ENCODE peak calls at places on chromosomes 11 and 22, in seven cellular contexts. One of them, this sample, is unnamed.
A peak's percentile ranks its signal among the peaks of the same experiment; 100 is the strongest.

GRCh38 chr11:94776351-94777321 is 8.5 kb downstream of the AMOTL1 start:
- DNase-seq in AG04450: no peak
- DNase-seq in body of pancreas: peak; percentile 26
- DNase-seq in naive thymus-derived CD4-positive, alpha-beta T cell: no peak
- DNase-seq in dorsolateral prefrontal cortex: no peak
- DNase-seq in hepatocyte: no peak
- DNase-seq in caudate nucleus: no peak
- DNase-seq in this sample: peak; percentile 44

GRCh38 chr22:19143967-19144400 is 467 bp downstream of the ESS2 start:
- DNase-seq in AG04450: no peak
- DNase-seq in body of pancreas: no peak
- DNase-seq in naive thymus-derived CD4-positive, alpha-beta T cell: peak; percentile 26
- DNase-seq in dorsolateral prefrontal cortex: no peak
- DNase-seq in hepatocyte: no peak
- DNase-seq in caudate nucleus: no peak
- DNase-seq in this sample: no peak

GRCh38 chr11:134292661-134293060 is 16.5 kb downstream of the GLB1L3 start:
- DNase-seq in AG04450: no peak
- DNase-seq in body of pancreas: no peak
- DNase-seq in naive thymus-derived CD4-positive, alpha-beta T cell: no peak
- DNase-seq in dorsolateral prefrontal cortex: no peak
- DNase-seq in hepatocyte: no peak
- DNase-seq in caudate nucleus: no peak
- DNase-seq in this sample: no peak

GRCh38 chr11:100810146-100810545 is 123.1 kb downstream of the ARHGAP42 start:
- DNase-seq in AG04450: no peak
- DNase-seq in body of pancreas: no peak
- DNase-seq in naive thymus-derived CD4-positive, alpha-beta T cell: no peak
- DNase-seq in dorsolateral prefrontal cortex: no peak
- DNase-seq in hepatocyte: no peak
- DNase-seq in caudate nucleus: no peak
- DNase-seq in this sample: peak; percentile 25

GRCh38 chr11:2944953-2945756 is 15.9 kb upstream of the PHLDA2 start:
- DNase-seq in AG04450: peak; percentile 83
- DNase-seq in body of pancreas: peak; percentile 91
- DNase-seq in naive thymus-derived CD4-positive, alpha-beta T cell: no peak
- DNase-seq in dorsolateral prefrontal cortex: peak; percentile 95
- DNase-seq in hepatocyte: peak; percentile 85
- DNase-seq in caudate nucleus: peak; percentile 75
- DNase-seq in this sample: no peak

GRCh38 chr22:24068377-24068680 is 57.2 kb downstream of the CABIN1 start:
- DNase-seq in AG04450: no peak
- DNase-seq in body of pancreas: no peak
- DNase-seq in naive thymus-derived CD4-positive, alpha-beta T cell: no peak
- DNase-seq in dorsolateral prefrontal cortex: no peak
- DNase-seq in hepatocyte: no peak
- DNase-seq in caudate nucleus: no peak
- DNase-seq in this sample: no peak

GRCh38 chr22:46064236-46064965 is 85.9 kb upstream of the PPARA start:
- DNase-seq in AG04450: no peak
- DNase-seq in body of pancreas: peak; percentile 37
- DNase-seq in naive thymus-derived CD4-positive, alpha-beta T cell: no peak
- DNase-seq in dorsolateral prefrontal cortex: peak; percentile 11
- DNase-seq in hepatocyte: no peak
- DNase-seq in caudate nucleus: no peak
- DNase-seq in this sample: no peak

GRCh38 chr11:127962416-127962815 is 624.9 kb downstream of the ETS1 start:
- DNase-seq in AG04450: no peak
- DNase-seq in body of pancreas: no peak
- DNase-seq in naive thymus-derived CD4-positive, alpha-beta T cell: no peak
- DNase-seq in dorsolateral prefrontal cortex: no peak
- DNase-seq in hepatocyte: no peak
- DNase-seq in caudate nucleus: no peak
- DNase-seq in this sample: no peak

GRCh38 chr22:30253205-30253852 is 6.8 kb upstream of the LIF start:
- DNase-seq in AG04450: no peak
- DNase-seq in body of pancreas: peak; percentile 70
- DNase-seq in naive thymus-derived CD4-positive, alpha-beta T cell: no peak
- DNase-seq in dorsolateral prefrontal cortex: peak; percentile 74
- DNase-seq in hepatocyte: peak; percentile 77
- DNase-seq in caudate nucleus: peak; percentile 70
- DNase-seq in this sample: no peak

GRCh38 chr11:126341760-126342161 is 13.7 kb upstream of the ST3GAL4 start:
- DNase-seq in AG04450: no peak
- DNase-seq in body of pancreas: no peak
- DNase-seq in naive thymus-derived CD4-positive, alpha-beta T cell: no peak
- DNase-seq in dorsolateral prefrontal cortex: no peak
- DNase-seq in hepatocyte: no peak
- DNase-seq in caudate nucleus: no peak
- DNase-seq in this sample: peak; percentile 71

GRCh38 chr22:23325183-23325582 is 144.9 kb downstream of the BCR start:
- DNase-seq in AG04450: no peak
- DNase-seq in body of pancreas: no peak
- DNase-seq in naive thymus-derived CD4-positive, alpha-beta T cell: no peak
- DNase-seq in dorsolateral prefrontal cortex: no peak
- DNase-seq in hepatocyte: no peak
- DNase-seq in caudate nucleus: no peak
- DNase-seq in this sample: no peak

GRCh38 chr11:85736121-85736520 is 50.1 kb upstream of the CCDC89 start:
- DNase-seq in AG04450: no peak
- DNase-seq in body of pancreas: no peak
- DNase-seq in naive thymus-derived CD4-positive, alpha-beta T cell: no peak
- DNase-seq in dorsolateral prefrontal cortex: no peak
- DNase-seq in hepatocyte: no peak
- DNase-seq in caudate nucleus: no peak
- DNase-seq in this sample: no peak

GRCh38 chr11:44190883-44191230 is 95.4 kb downstream of the EXT2 start:
- DNase-seq in AG04450: no peak
- DNase-seq in body of pancreas: no peak
- DNase-seq in naive thymus-derived CD4-positive, alpha-beta T cell: no peak
- DNase-seq in dorsolateral prefrontal cortex: no peak
- DNase-seq in hepatocyte: no peak
- DNase-seq in caudate nucleus: no peak
- DNase-seq in this sample: no peak

GRCh38 chr11:85827768-85828639 is 17.1 kb upstream of the SYTL2 start:
- DNase-seq in AG04450: peak; percentile 61
- DNase-seq in body of pancreas: no peak
- DNase-seq in naive thymus-derived CD4-positive, alpha-beta T cell: peak; percentile 77
- DNase-seq in dorsolateral prefrontal cortex: no peak
- DNase-seq in hepatocyte: peak; percentile 51
- DNase-seq in caudate nucleus: no peak
- DNase-seq in this sample: peak; percentile 75

GRCh38 chr11:10351768-10352641 is 47.1 kb downstream of the ADM start:
- DNase-seq in AG04450: peak; percentile 80
- DNase-seq in body of pancreas: peak; percentile 89
- DNase-seq in naive thymus-derived CD4-positive, alpha-beta T cell: no peak
- DNase-seq in dorsolateral prefrontal cortex: no peak
- DNase-seq in hepatocyte: peak; percentile 79
- DNase-seq in caudate nucleus: no peak
- DNase-seq in this sample: no peak

GRCh38 chr11:132960679-132961078 is 571.6 kb downstream of the OPCML start:
- DNase-seq in AG04450: no peak
- DNase-seq in body of pancreas: no peak
- DNase-seq in naive thymus-derived CD4-positive, alpha-beta T cell: no peak
- DNase-seq in dorsolateral prefrontal cortex: no peak
- DNase-seq in hepatocyte: no peak
- DNase-seq in caudate nucleus: no peak
- DNase-seq in this sample: no peak

GRCh38 chr11:47857485-47858168 is 9.5 kb upstream of the NUP160 start:
- DNase-seq in AG04450: no peak
- DNase-seq in body of pancreas: no peak
- DNase-seq in naive thymus-derived CD4-positive, alpha-beta T cell: no peak
- DNase-seq in dorsolateral prefrontal cortex: no peak
- DNase-seq in hepatocyte: no peak
- DNase-seq in caudate nucleus: no peak
- DNase-seq in this sample: no peak

GRCh38 chr11:123144707-123145106 is 50.3 kb downstream of the CLMP start:
- DNase-seq in AG04450: no peak
- DNase-seq in body of pancreas: no peak
- DNase-seq in naive thymus-derived CD4-positive, alpha-beta T cell: no peak
- DNase-seq in dorsolateral prefrontal cortex: no peak
- DNase-seq in hepatocyte: no peak
- DNase-seq in caudate nucleus: no peak
- DNase-seq in this sample: no peak

GRCh38 chr11:24513837-24514594 is 17.2 kb downstream of the LUZP2 start:
- DNase-seq in AG04450: no peak
- DNase-seq in body of pancreas: no peak
- DNase-seq in naive thymus-derived CD4-positive, alpha-beta T cell: no peak
- DNase-seq in dorsolateral prefrontal cortex: no peak
- DNase-seq in hepatocyte: no peak
- DNase-seq in caudate nucleus: no peak
- DNase-seq in this sample: no peak

GRCh38 chr22:24423519-24424000 is 3.8 kb upstream of the ADORA2A start:
- DNase-seq in AG04450: no peak
- DNase-seq in body of pancreas: peak; percentile 42
- DNase-seq in naive thymus-derived CD4-positive, alpha-beta T cell: peak; percentile 43
- DNase-seq in dorsolateral prefrontal cortex: no peak
- DNase-seq in hepatocyte: peak; percentile 73
- DNase-seq in caudate nucleus: no peak
- DNase-seq in this sample: peak; percentile 43

GRCh38 chr11:95544095-95544795 is 245.3 kb downstream of the FAM76B start:
- DNase-seq in AG04450: no peak
- DNase-seq in body of pancreas: no peak
- DNase-seq in naive thymus-derived CD4-positive, alpha-beta T cell: no peak
- DNase-seq in dorsolateral prefrontal cortex: no peak
- DNase-seq in hepatocyte: no peak
- DNase-seq in caudate nucleus: no peak
- DNase-seq in this sample: peak; percentile 65

GRCh38 chr11:120303004-120303637 is 22.0 kb upstream of the TLCD5 start:
- DNase-seq in AG04450: peak; percentile 55
- DNase-seq in body of pancreas: peak; percentile 81
- DNase-seq in naive thymus-derived CD4-positive, alpha-beta T cell: peak; percentile 27
- DNase-seq in dorsolateral prefrontal cortex: peak; percentile 48
- DNase-seq in hepatocyte: peak; percentile 91
- DNase-seq in caudate nucleus: peak; percentile 26
- DNase-seq in this sample: peak; percentile 67
- H3K27ac ChIP-seq in AG04450: no peak overlapping the region
- H3K27ac ChIP-seq in body of pancreas: peak overlapping the region; percentile 47
- H3K27ac ChIP-seq in naive thymus-derived CD4-positive, alpha-beta T cell: no peak overlapping the region
- H3K27ac ChIP-seq in dorsolateral prefrontal cortex: no peak overlapping the region
- H3K27ac ChIP-seq in hepatocyte: no peak overlapping the region
- H3K27ac ChIP-seq in caudate nucleus: no peak overlapping the region
- H3K27ac ChIP-seq in this sample: no peak overlapping the region

GRCh38 chr11:46299425-46300067 is 22.1 kb downstream of the CREB3L1 start:
- DNase-seq in AG04450: no peak
- DNase-seq in body of pancreas: no peak
- DNase-seq in naive thymus-derived CD4-positive, alpha-beta T cell: no peak
- DNase-seq in dorsolateral prefrontal cortex: no peak
- DNase-seq in hepatocyte: no peak
- DNase-seq in caudate nucleus: no peak
- DNase-seq in this sample: no peak

GRCh38 chr11:46296520-46297448 is 19.3 kb downstream of the CREB3L1 start:
- DNase-seq in AG04450: peak; percentile 92
- DNase-seq in body of pancreas: peak; percentile 51
- DNase-seq in naive thymus-derived CD4-positive, alpha-beta T cell: no peak
- DNase-seq in dorsolateral prefrontal cortex: no peak
- DNase-seq in hepatocyte: peak; percentile 94
- DNase-seq in caudate nucleus: no peak
- DNase-seq in this sample: no peak

GRCh38 chr11:46298699-46299424 is 21.4 kb downstream of the CREB3L1 start:
- DNase-seq in AG04450: no peak
- DNase-seq in body of pancreas: no peak
- DNase-seq in naive thymus-derived CD4-positive, alpha-beta T cell: no peak
- DNase-seq in dorsolateral prefrontal cortex: no peak
- DNase-seq in hepatocyte: no peak
- DNase-seq in caudate nucleus: no peak
- DNase-seq in this sample: peak; percentile 70

GRCh38 chr11:46302866-46303265 is 25.4 kb downstream of the CREB3L1 start:
- DNase-seq in AG04450: no peak
- DNase-seq in body of pancreas: no peak
- DNase-seq in naive thymus-derived CD4-positive, alpha-beta T cell: no peak
- DNase-seq in dorsolateral prefrontal cortex: no peak
- DNase-seq in hepatocyte: no peak
- DNase-seq in caudate nucleus: no peak
- DNase-seq in this sample: no peak

GRCh38 chr11:46300270-46300669 is 22.8 kb downstream of the CREB3L1 start:
- DNase-seq in AG04450: no peak
- DNase-seq in body of pancreas: no peak
- DNase-seq in naive thymus-derived CD4-positive, alpha-beta T cell: no peak
- DNase-seq in dorsolateral prefrontal cortex: no peak
- DNase-seq in hepatocyte: no peak
- DNase-seq in caudate nucleus: peak; percentile 10
- DNase-seq in this sample: no peak
- H3K27ac ChIP-seq in AG04450: peak overlapping the region; percentile 55
- H3K27ac ChIP-seq in body of pancreas: no peak overlapping the region
- H3K27ac ChIP-seq in naive thymus-derived CD4-positive, alpha-beta T cell: no peak overlapping the region
- H3K27ac ChIP-seq in dorsolateral prefrontal cortex: no peak overlapping the region
- H3K27ac ChIP-seq in hepatocyte: no peak overlapping the region
- H3K27ac ChIP-seq in caudate nucleus: no peak overlapping the region
- H3K27ac ChIP-seq in this sample: peak overlapping the region; percentile 60

GRCh38 chr22:28795932-28796856 is 4.2 kb downstream of the XBP1 start:
- DNase-seq in AG04450: no peak
- DNase-seq in body of pancreas: no peak
- DNase-seq in naive thymus-derived CD4-positive, alpha-beta T cell: no peak
- DNase-seq in dorsolateral prefrontal cortex: no peak
- DNase-seq in hepatocyte: no peak
- DNase-seq in caudate nucleus: no peak
- DNase-seq in this sample: no peak
- H3K27ac ChIP-seq in AG04450: no peak overlapping the region
- H3K27ac ChIP-seq in body of pancreas: peak overlapping the region; percentile 100
- H3K27ac ChIP-seq in naive thymus-derived CD4-positive, alpha-beta T cell: peak overlapping the region; percentile 22
- H3K27ac ChIP-seq in dorsolateral prefrontal cortex: no peak overlapping the region
- H3K27ac ChIP-seq in hepatocyte: peak overlapping the region; percentile 5
- H3K27ac ChIP-seq in caudate nucleus: no peak overlapping the region
- H3K27ac ChIP-seq in this sample: no peak overlapping the region

DNA sequence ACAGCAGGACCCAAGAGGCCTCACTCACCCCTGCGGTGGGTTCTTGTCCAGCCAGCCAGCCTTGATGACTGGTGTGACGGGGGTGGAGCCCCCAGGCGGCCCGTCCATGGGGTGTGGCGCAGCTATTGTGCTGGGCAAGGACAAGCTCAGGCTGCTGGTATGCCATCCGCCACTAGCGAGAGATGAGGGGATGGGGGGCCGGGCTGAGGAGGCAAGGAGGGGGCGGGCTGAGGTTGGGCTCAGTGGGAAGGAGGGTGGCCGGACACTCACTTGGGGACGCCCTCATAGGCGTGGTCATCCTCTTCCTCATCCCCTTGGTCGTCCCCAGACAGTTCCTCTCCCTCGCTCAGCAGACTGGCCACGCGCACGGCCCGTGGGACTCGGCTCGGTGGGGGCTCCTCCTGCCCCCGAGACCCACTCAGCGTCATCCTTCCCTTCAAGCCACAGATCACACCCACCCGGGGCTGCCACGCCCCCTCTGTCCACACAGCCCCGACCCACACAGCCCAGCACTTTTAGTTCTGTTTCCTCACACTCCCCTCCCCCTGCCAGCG is 38.0 kb upstream of the PDE2A start:
- DNase-seq in AG04450: no peak
- DNase-seq in body of pancreas: peak; percentile 77
- DNase-seq in naive thymus-derived CD4-positive, alpha-beta T cell: no peak
- DNase-seq in dorsolateral prefrontal cortex: peak; percentile 39
- DNase-seq in hepatocyte: no peak
- DNase-seq in caudate nucleus: no peak
- DNase-seq in this sample: no peak
- H3K27ac ChIP-seq in AG04450: no peak overlapping the region
- H3K27ac ChIP-seq in body of pancreas: no peak overlapping the region
- H3K27ac ChIP-seq in naive thymus-derived CD4-positive, alpha-beta T cell: no peak overlapping the region
- H3K27ac ChIP-seq in dorsolateral prefrontal cortex: peak overlapping the region; percentile 57
- H3K27ac ChIP-seq in hepatocyte: peak overlapping the region; percentile 53
- H3K27ac ChIP-seq in caudate nucleus: peak overlapping the region; percentile 65
- H3K27ac ChIP-seq in this sample: peak overlapping the region; percentile 13

GRCh38 chr11:35042906-35043305 is 96.1 kb upstream of the CD44 start:
- DNase-seq in AG04450: no peak
- DNase-seq in body of pancreas: no peak
- DNase-seq in naive thymus-derived CD4-positive, alpha-beta T cell: no peak
- DNase-seq in dorsolateral prefrontal cortex: no peak
- DNase-seq in hepatocyte: no peak
- DNase-seq in caudate nucleus: no peak
- DNase-seq in this sample: no peak
- H3K27ac ChIP-seq in AG04450: no peak overlapping the region
- H3K27ac ChIP-seq in body of pancreas: no peak overlapping the region
- H3K27ac ChIP-seq in naive thymus-derived CD4-positive, alpha-beta T cell: no peak overlapping the region
- H3K27ac ChIP-seq in dorsolateral prefrontal cortex: no peak overlapping the region
- H3K27ac ChIP-seq in hepatocyte: no peak overlapping the region
- H3K27ac ChIP-seq in caudate nucleus: no peak overlapping the region
- H3K27ac ChIP-seq in this sample: no peak overlapping the region

This sample was measured in RWPE1.